ENCODE peak calls at places on chromosome 15, in six cellular contexts. One of them, this sample, is unnamed.
A peak's percentile ranks its signal among the peaks of the same experiment; 100 is the strongest.

GRCh38 chr15:45101749-45102148 is 12.2 kb downstream of the DUOX2 start:
- DNase-seq in psoas muscle: no peak
- DNase-seq in kidney: no peak
- DNase-seq in SK-N-SH: no peak
- DNase-seq in heart left ventricle: no peak
- DNase-seq in left ventricle myocardium inferior: no peak
- DNase-seq in this sample: no peak

GRCh38 chr15:78044407-78045155 is 32.9 kb downstream of the TBC1D2B start:
- DNase-seq in psoas muscle: no peak
- DNase-seq in kidney: no peak
- DNase-seq in SK-N-SH: no peak
- DNase-seq in heart left ventricle: no peak
- DNase-seq in left ventricle myocardium inferior: no peak
- DNase-seq in this sample: no peak

GRCh38 chr15:68224546-68225250 is 4.8 kb downstream of the CLN6 start:
- DNase-seq in psoas muscle: no peak
- DNase-seq in kidney: no peak
- DNase-seq in SK-N-SH: peak; percentile 15
- DNase-seq in heart left ventricle: no peak
- DNase-seq in left ventricle myocardium inferior: no peak
- DNase-seq in this sample: no peak

GRCh38 chr15:91047545-91048199 is 25.3 kb upstream of the VPS33B start:
- DNase-seq in psoas muscle: no peak
- DNase-seq in kidney: no peak
- DNase-seq in SK-N-SH: no peak
- DNase-seq in heart left ventricle: no peak
- DNase-seq in left ventricle myocardium inferior: no peak
- DNase-seq in this sample: no peak

GRCh38 chr15:67807141-67807540 is 18.2 kb upstream of the SKOR1 start:
- DNase-seq in psoas muscle: no peak
- DNase-seq in kidney: peak; percentile 56
- DNase-seq in SK-N-SH: no peak
- DNase-seq in heart left ventricle: no peak
- DNase-seq in left ventricle myocardium inferior: no peak
- DNase-seq in this sample: no peak

GRCh38 chr15:80309769-80310384 is 57.9 kb upstream of the CTXND1 start:
- DNase-seq in psoas muscle: no peak
- DNase-seq in kidney: no peak
- DNase-seq in SK-N-SH: peak; percentile 43
- DNase-seq in heart left ventricle: no peak
- DNase-seq in left ventricle myocardium inferior: no peak
- DNase-seq in this sample: peak; percentile 37

GRCh38 chr15:26098801-26099200 is 235.7 kb upstream of the ATP10A start:
- DNase-seq in psoas muscle: no peak
- DNase-seq in kidney: no peak
- DNase-seq in SK-N-SH: no peak
- DNase-seq in heart left ventricle: no peak
- DNase-seq in left ventricle myocardium inferior: no peak
- DNase-seq in this sample: no peak

GRCh38 chr15:67740376-67740775 is 84.9 kb upstream of the SKOR1 start:
- DNase-seq in psoas muscle: no peak
- DNase-seq in kidney: no peak
- DNase-seq in SK-N-SH: no peak
- DNase-seq in heart left ventricle: no peak
- DNase-seq in left ventricle myocardium inferior: no peak
- DNase-seq in this sample: no peak

GRCh38 chr15:52281085-52282035 is 14.2 kb downstream of the MYO5C start:
- DNase-seq in psoas muscle: no peak
- DNase-seq in kidney: no peak
- DNase-seq in SK-N-SH: no peak
- DNase-seq in heart left ventricle: no peak
- DNase-seq in left ventricle myocardium inferior: peak; percentile 62
- DNase-seq in this sample: no peak

GRCh38 chr15:32979710-32980109 is 214.8 kb downstream of the FMN1 start:
- DNase-seq in psoas muscle: no peak
- DNase-seq in kidney: no peak
- DNase-seq in SK-N-SH: no peak
- DNase-seq in heart left ventricle: no peak
- DNase-seq in left ventricle myocardium inferior: no peak
- DNase-seq in this sample: no peak

GRCh38 chr15:75594276-75594675 is 15.2 kb upstream of the PTPN9 start:
- DNase-seq in psoas muscle: no peak
- DNase-seq in kidney: no peak
- DNase-seq in SK-N-SH: no peak
- DNase-seq in heart left ventricle: no peak
- DNase-seq in left ventricle myocardium inferior: no peak
- DNase-seq in this sample: no peak

GRCh38 chr15:47987908-47988532 is 132.8 kb upstream of the SLC24A5 start:
- DNase-seq in psoas muscle: no peak
- DNase-seq in kidney: no peak
- DNase-seq in SK-N-SH: peak; percentile 45
- DNase-seq in heart left ventricle: no peak
- DNase-seq in left ventricle myocardium inferior: no peak
- DNase-seq in this sample: peak; percentile 50

GRCh38 chr15:76206325-76206976 is 104.8 kb downstream of the ETFA start:
- DNase-seq in psoas muscle: peak; percentile 82
- DNase-seq in kidney: peak; percentile 92
- DNase-seq in SK-N-SH: peak; percentile 88
- DNase-seq in heart left ventricle: peak; percentile 93
- DNase-seq in left ventricle myocardium inferior: peak; percentile 85
- DNase-seq in this sample: peak; percentile 98

GRCh38 chr15:50765202-50765967 is at the start of gene SPPL2A:
- DNase-seq in psoas muscle: peak; percentile 90
- DNase-seq in kidney: peak; percentile 94
- DNase-seq in SK-N-SH: peak; percentile 96
- DNase-seq in heart left ventricle: peak; percentile 94
- DNase-seq in left ventricle myocardium inferior: peak; percentile 88
- DNase-seq in this sample: peak; percentile 94

GRCh38 chr15:76546805-76547204 is 210.2 kb downstream of the ISL2 start:
- DNase-seq in psoas muscle: no peak
- DNase-seq in kidney: no peak
- DNase-seq in SK-N-SH: no peak
- DNase-seq in heart left ventricle: no peak
- DNase-seq in left ventricle myocardium inferior: no peak
- DNase-seq in this sample: no peak

GRCh38 chr15:88331291-88331690 is 74.8 kb upstream of the NTRK3 start:
- DNase-seq in psoas muscle: peak; percentile 27
- DNase-seq in kidney: no peak
- DNase-seq in SK-N-SH: peak; percentile 62
- DNase-seq in heart left ventricle: no peak
- DNase-seq in left ventricle myocardium inferior: no peak
- DNase-seq in this sample: peak; percentile 88

GRCh38 chr15:42368096-42368495 is 8.8 kb downstream of the CAPN3 start:
- DNase-seq in psoas muscle: no peak
- DNase-seq in kidney: no peak
- DNase-seq in SK-N-SH: no peak
- DNase-seq in heart left ventricle: no peak
- DNase-seq in left ventricle myocardium inferior: no peak
- DNase-seq in this sample: no peak

GRCh38 chr15:45023659-45024320 is 795 bp downstream of the SORD start:
- DNase-seq in psoas muscle: no peak
- DNase-seq in kidney: no peak
- DNase-seq in SK-N-SH: peak; percentile 16
- DNase-seq in heart left ventricle: no peak
- DNase-seq in left ventricle myocardium inferior: no peak
- DNase-seq in this sample: no peak

DNA sequence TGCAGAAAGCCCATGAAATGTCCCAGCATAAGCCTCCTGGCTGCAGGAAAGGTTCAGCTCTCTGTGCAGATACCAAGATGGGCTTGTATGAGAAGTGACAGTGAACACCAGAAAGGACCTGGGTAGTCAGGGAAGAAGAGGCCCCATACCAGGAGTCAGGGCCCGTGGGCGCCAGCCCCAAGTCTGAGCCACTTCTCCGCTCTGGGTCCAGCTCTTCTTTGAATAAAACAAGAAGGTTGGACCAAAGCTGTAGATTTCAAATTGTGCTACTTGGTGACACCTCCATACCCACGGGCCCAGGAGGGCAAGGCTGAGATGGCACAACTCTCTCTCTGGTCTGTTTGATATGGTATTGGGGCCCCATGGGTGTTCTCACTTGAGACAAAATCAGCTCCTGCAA is 261.5 kb downstream of the UACA start:
- DNase-seq in psoas muscle: no peak
- DNase-seq in kidney: no peak
- DNase-seq in SK-N-SH: no peak
- DNase-seq in heart left ventricle: no peak
- DNase-seq in left ventricle myocardium inferior: no peak
- DNase-seq in this sample: no peak
- H3K4me1 ChIP-seq in psoas muscle: peaks cover 19% of the 10 kb centered on the region
- H3K4me1 ChIP-seq in kidney: peaks cover 9% of the 10 kb centered on the region
- H3K4me1 ChIP-seq in SK-N-SH: peaks cover 43% of the 10 kb centered on the region
- H3K4me1 ChIP-seq in heart left ventricle: peaks cover 12% of the 10 kb centered on the region
- H3K4me1 ChIP-seq in left ventricle myocardium inferior: peaks cover 30% of the 10 kb centered on the region
- H3K4me1 ChIP-seq in this sample: peaks cover 25% of the 10 kb centered on the region

GRCh38 chr15:24916305-24917009 is 38.3 kb upstream of the SNRPN start:
- DNase-seq in psoas muscle: no peak
- DNase-seq in kidney: no peak
- DNase-seq in SK-N-SH: no peak
- DNase-seq in heart left ventricle: no peak
- DNase-seq in left ventricle myocardium inferior: no peak
- DNase-seq in this sample: no peak

GRCh38 chr15:24919446-24919845 is 35.3 kb upstream of the SNRPN start:
- DNase-seq in psoas muscle: no peak
- DNase-seq in kidney: no peak
- DNase-seq in SK-N-SH: no peak
- DNase-seq in heart left ventricle: no peak
- DNase-seq in left ventricle myocardium inferior: no peak
- DNase-seq in this sample: no peak

DNA sequence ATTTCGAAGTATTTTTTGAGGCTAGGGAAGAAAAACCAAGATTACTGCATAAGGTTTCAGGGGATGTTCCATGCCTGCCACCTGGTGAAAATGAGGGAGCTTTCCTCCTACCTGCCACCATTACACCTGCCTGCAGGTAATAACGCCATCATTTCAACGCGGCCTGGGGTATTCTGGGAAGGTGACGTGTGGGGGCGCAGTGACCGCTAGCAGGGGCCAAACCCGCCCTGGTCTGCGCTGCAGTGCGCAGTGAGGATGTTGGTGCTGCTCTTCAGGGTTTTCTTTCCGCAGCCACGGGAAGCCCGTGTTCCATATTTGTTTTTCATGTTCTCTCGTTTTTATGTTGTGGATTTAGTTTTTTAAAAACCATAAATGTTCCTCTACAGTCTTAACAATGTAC is 37.4 kb upstream of the SNRPN start:
- DNase-seq in psoas muscle: no peak
- DNase-seq in kidney: no peak
- DNase-seq in SK-N-SH: no peak
- DNase-seq in heart left ventricle: no peak
- DNase-seq in left ventricle myocardium inferior: no peak
- DNase-seq in this sample: no peak
- H3K4me3 ChIP-seq in psoas muscle: no peak overlapping the region
- H3K4me3 ChIP-seq in kidney: no peak overlapping the region
- H3K4me3 ChIP-seq in SK-N-SH: no peak overlapping the region
- H3K4me3 ChIP-seq in heart left ventricle: no peak overlapping the region
- H3K4me3 ChIP-seq in left ventricle myocardium inferior: no peak overlapping the region
- H3K4me3 ChIP-seq in this sample: no peak overlapping the region

GRCh38 chr15:94523873-94524272 is 292.5 kb downstream of the MCTP2 start:
- DNase-seq in psoas muscle: no peak
- DNase-seq in kidney: no peak
- DNase-seq in SK-N-SH: peak; percentile 4
- DNase-seq in heart left ventricle: no peak
- DNase-seq in left ventricle myocardium inferior: no peak
- DNase-seq in this sample: no peak

GRCh38 chr15:94522125-94522524 is 290.8 kb downstream of the MCTP2 start:
- DNase-seq in psoas muscle: no peak
- DNase-seq in kidney: no peak
- DNase-seq in SK-N-SH: no peak
- DNase-seq in heart left ventricle: no peak
- DNase-seq in left ventricle myocardium inferior: no peak
- DNase-seq in this sample: no peak

GRCh38 chr15:94524565-94524964 is 293.2 kb downstream of the MCTP2 start:
- DNase-seq in psoas muscle: no peak
- DNase-seq in kidney: no peak
- DNase-seq in SK-N-SH: no peak
- DNase-seq in heart left ventricle: no peak
- DNase-seq in left ventricle myocardium inferior: no peak
- DNase-seq in this sample: no peak

DNA sequence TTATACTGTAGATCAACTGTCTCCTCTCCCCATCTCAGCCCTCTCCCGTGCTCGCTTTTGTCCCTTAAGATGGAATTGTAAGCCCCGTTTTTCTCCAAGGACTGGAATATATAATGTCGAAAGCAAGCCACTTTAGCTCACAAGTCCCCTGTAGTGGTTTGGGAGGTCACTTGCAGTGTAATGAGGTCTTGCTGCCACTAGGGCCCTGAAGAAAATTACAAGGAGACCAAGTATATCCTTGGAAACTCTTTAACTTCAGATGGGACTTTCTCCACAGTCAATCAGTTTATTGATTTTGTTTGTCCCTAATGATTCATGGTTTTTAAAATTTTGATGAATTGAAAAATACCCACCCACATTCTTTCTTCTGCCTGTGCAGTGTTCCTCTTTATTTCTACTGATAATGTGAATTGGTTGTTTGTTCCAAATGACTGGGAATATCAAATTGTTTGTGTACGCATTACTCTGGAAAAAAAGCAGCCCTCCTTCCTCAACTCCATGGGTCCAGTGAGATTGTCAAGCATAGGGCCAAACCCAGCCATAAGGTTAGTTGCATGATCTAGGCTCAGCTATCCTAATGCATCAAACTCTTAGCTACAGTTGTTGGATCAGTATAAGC is 294.8 kb downstream of the MCTP2 start:
- DNase-seq in psoas muscle: no peak
- DNase-seq in kidney: no peak
- DNase-seq in SK-N-SH: no peak
- DNase-seq in heart left ventricle: no peak
- DNase-seq in left ventricle myocardium inferior: no peak
- DNase-seq in this sample: no peak
- TF ChIP-seq CTCF in psoas muscle: no peak
- TF ChIP-seq CTCF in kidney: no peak
- TF ChIP-seq CTCF in SK-N-SH: no peak
- TF ChIP-seq CTCF in heart left ventricle: peak; percentile 12
- TF ChIP-seq CTCF in left ventricle myocardium inferior: peak; percentile 43
- TF ChIP-seq CTCF in this sample: peak; percentile 67

DNA sequence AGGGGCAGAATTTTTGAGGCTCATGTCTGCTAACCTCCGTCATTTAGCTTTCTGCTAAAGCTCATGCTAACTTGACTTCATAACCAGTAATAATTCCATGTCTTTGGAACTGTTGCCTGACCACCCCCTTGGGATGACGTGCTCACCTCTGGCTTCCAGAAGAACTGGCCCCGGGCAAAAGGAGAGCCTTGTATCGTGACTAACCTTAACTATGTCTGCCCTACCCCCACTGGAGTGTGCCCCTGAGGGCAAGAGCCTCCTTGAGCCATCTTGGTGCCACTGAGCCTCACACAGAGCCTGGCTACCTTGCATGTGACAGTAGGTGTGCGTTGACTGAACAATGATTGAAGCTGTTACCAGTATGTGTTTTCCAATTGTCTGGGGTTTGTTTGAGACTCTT is 4.7 kb downstream of the LRRK1 start:
- DNase-seq in psoas muscle: no peak
- DNase-seq in kidney: no peak
- DNase-seq in SK-N-SH: no peak
- DNase-seq in heart left ventricle: no peak
- DNase-seq in left ventricle myocardium inferior: no peak
- DNase-seq in this sample: no peak
- H3K4me1 ChIP-seq in psoas muscle: peaks cover 11% of the 10 kb centered on the region
- H3K4me1 ChIP-seq in kidney: no peaks in the 10 kb centered on the region
- H3K4me1 ChIP-seq in SK-N-SH: peaks cover 10% of the 10 kb centered on the region
- H3K4me1 ChIP-seq in heart left ventricle: no peaks in the 10 kb centered on the region
- H3K4me1 ChIP-seq in left ventricle myocardium inferior: peaks cover 10% of the 10 kb centered on the region
- H3K4me1 ChIP-seq in this sample: no peaks in the 10 kb centered on the region

This sample was measured in BE2C.